ENCODE peak calls at places on chromosomes 1 and 21, in eight cellular contexts. N is body of pancreas, F is brain microvascular endothelial cell, U is Daoy, M is T follicular helper cell, E is GM20000, G is OCI-M1, R is AML-193. X is an unnamed sample.

GRCh38 chr1:22745675-22746585 is 35.3 kb downstream of the EPHB2 start:
- DNase-seq in N (no peak), F (peak), U (peak), M (no peak), E (no peak), G (no peak), R (peak), X (peak)

GRCh38 chr1:15020943-15021745 is 132.4 kb upstream of the TMEM51 start:
- DNase-seq in N (no peak), F (no peak), U (no peak), M (no peak), E (no peak), G (no peak), R (no peak), X (no peak)

GRCh38 chr1:114299331-114300005 is 145.8 kb upstream of the SYT6 start:
- DNase-seq in N (no peak), F (no peak), U (no peak), M (no peak), E (no peak), G (no peak), R (no peak), X (no peak)

GRCh38 chr21:32727478-32727727 is 410 bp downstream of the SYNJ1 start:
- DNase-seq in N (no peak), F (no peak), U (no peak), M (no peak), E (no peak), G (no peak), R (no peak), X (no peak)

GRCh38 chr1:107669996-107670395 is 295.0 kb downstream of the VAV3 start:
- DNase-seq in N (peak), F (no peak), U (peak), M (no peak), E (no peak), G (no peak), R (no peak), X (no peak)

GRCh38 chr1:89274431-89274857 is 1.8 kb upstream of the GBP5 start:
- DNase-seq in N (no peak), F (no peak), U (peak), M (no peak), E (no peak), G (peak), R (peak), X (peak)

GRCh38 chr1:201384406-201384782 is 6.9 kb upstream of the TNNT2 start:
- DNase-seq in N (no peak), F (no peak), U (no peak), M (no peak), E (no peak), G (no peak), R (no peak), X (no peak)

GRCh38 chr1:76961181-76961580 is 93.9 kb downstream of the ST6GALNAC5 start:
- DNase-seq in N (no peak), F (no peak), U (no peak), M (no peak), E (no peak), G (no peak), R (no peak), X (no peak)

GRCh38 chr1:55214214-55214902 is 806 bp downstream of the USP24 start:
- DNase-seq in N (peak), F (no peak), U (peak), M (peak), E (peak), G (peak), R (no peak), X (peak)